ENCODE peak calls at places on chromosome 6, in seven cellular contexts. E, Y, B, N, M, Z and G are unnamed samples.

GRCh38 chr6:18122128-18123093 is at the start of gene NHLRC1:
- DNase-seq in E (peak), Y (peak), B (no peak), N (no peak), M (peak), Z (peak), G (peak)

GRCh38 chr6:119207973-119208725 is 129.7 kb upstream of the FAM184A start:
- DNase-seq in E (no peak), Y (no peak), B (no peak), N (peak), M (no peak), Z (no peak), G (no peak)

GRCh38 chr6:161273356-161273751 is 507 bp downstream of the AGPAT4 start:
- DNase-seq in E (no peak), Y (peak), B (no peak), N (peak), M (no peak), Z (no peak), G (no peak)

GRCh38 chr6:20704325-20704724 is 170.1 kb downstream of the CDKAL1 start:
- DNase-seq in E (no peak), Y (no peak), B (no peak), N (no peak), M (no peak), Z (no peak), G (no peak)

GRCh38 chr6:39124114-39124513 is 9.1 kb upstream of the SAYSD1 start:
- DNase-seq in E (no peak), Y (no peak), B (no peak), N (no peak), M (no peak), Z (no peak), G (no peak)

GRCh38 chr6:97850458-97851218 is 567.6 kb upstream of the MMS22L start:
- DNase-seq in E (no peak), Y (no peak), B (no peak), N (no peak), M (no peak), Z (no peak), G (no peak)

GRCh38 chr6:149031545-149032317 is 284.9 kb downstream of the UST start:
- DNase-seq in E (no peak), Y (peak), B (no peak), N (peak), M (no peak), Z (peak), G (peak)

GRCh38 chr6:128570439-128571063 is 50.2 kb upstream of the PTPRK start:
- DNase-seq in E (no peak), Y (no peak), B (no peak), N (no peak), M (no peak), Z (no peak), G (peak)

GRCh38 chr6:98539669-98540207 is 294.6 kb upstream of the POU3F2 start:
- DNase-seq in E (no peak), Y (no peak), B (no peak), N (no peak), M (no peak), Z (no peak), G (no peak)

GRCh38 chr6:109450801-109451200 is 4.8 kb downstream of the MICAL1 start:
- DNase-seq in E (no peak), Y (no peak), B (no peak), N (no peak), M (no peak), Z (no peak), G (no peak)

GRCh38 chr6:41315943-41316342 is 19.5 kb upstream of the NCR2 start:
- DNase-seq in E (no peak), Y (no peak), B (no peak), N (no peak), M (no peak), Z (no peak), G (no peak)

GRCh38 chr6:147053311-147053921 is 150.8 kb upstream of the STXBP5 start:
- DNase-seq in E (peak), Y (no peak), B (no peak), N (no peak), M (no peak), Z (no peak), G (no peak)

GRCh38 chr6:97885230-97885772 is 602.3 kb upstream of the MMS22L start:
- DNase-seq in E (no peak), Y (no peak), B (no peak), N (no peak), M (no peak), Z (no peak), G (no peak)

GRCh38 chr6:121216928-121217327 is 117.4 kb downstream of the TBC1D32 start:
- DNase-seq in E (no peak), Y (no peak), B (no peak), N (no peak), M (no peak), Z (no peak), G (no peak)

GRCh38 chr6:148143771-148144170 is 198.9 kb upstream of the SASH1 start:
- DNase-seq in E (no peak), Y (no peak), B (no peak), N (no peak), M (no peak), Z (no peak), G (no peak)

GRCh38 chr6:125255201-125255600 is 46.6 kb downstream of the HDDC2 start:
- DNase-seq in E (no peak), Y (no peak), B (no peak), N (no peak), M (no peak), Z (no peak), G (no peak)

GRCh38 chr6:55941713-55942112 is 66.3 kb upstream of the BMP5 start:
- DNase-seq in E (no peak), Y (no peak), B (no peak), N (no peak), M (no peak), Z (no peak), G (no peak)

GRCh38 chr6:142474446-142475289 is 172.9 kb downstream of the ADGRG6 start:
- DNase-seq in E (peak), Y (peak), B (peak), N (peak), M (no peak), Z (peak), G (peak)

GRCh38 chr6:11412011-11412424 is 125.5 kb upstream of the TMEM170B start:
- DNase-seq in E (no peak), Y (no peak), B (no peak), N (no peak), M (no peak), Z (no peak), G (no peak)

GRCh38 chr6:30490031-30490876 is 945 bp downstream of the HLA-E start:
- DNase-seq in E (no peak), Y (peak), B (peak), N (no peak), M (peak), Z (no peak), G (peak)

GRCh38 chr6:133377219-133377618 is 136.1 kb downstream of the EYA4 start:
- DNase-seq in E (no peak), Y (no peak), B (no peak), N (no peak), M (no peak), Z (no peak), G (no peak)

GRCh38 chr6:104472245-104472644 is 387.5 kb downstream of the HACE1 start:
- DNase-seq in E (no peak), Y (no peak), B (no peak), N (no peak), M (no peak), Z (no peak), G (no peak)

GRCh38 chr6:128844598-128844997 is 38.3 kb upstream of the LAMA2 start:
- DNase-seq in E (no peak), Y (no peak), B (no peak), N (no peak), M (no peak), Z (no peak), G (no peak)

GRCh38 chr6:129498950-129499870 is 210.8 kb downstream of the ARHGAP18 start:
- DNase-seq in E (no peak), Y (peak), B (peak), N (peak), M (no peak), Z (peak), G (peak)

GRCh38 chr6:139124887-139125672 is 9.8 kb upstream of the HECA start:
- DNase-seq in E (no peak), Y (peak), B (peak), N (peak), M (peak), Z (peak), G (no peak)

GRCh38 chr6:2973656-2974055 is 2.3 kb upstream of the SERPINB6 start:
- DNase-seq in E (no peak), Y (no peak), B (peak), N (no peak), M (no peak), Z (no peak), G (no peak)

GRCh38 chr6:149334201-149334600 is 16.7 kb downstream of the TAB2 start:
- DNase-seq in E (no peak), Y (no peak), B (no peak), N (no peak), M (no peak), Z (no peak), G (no peak)

GRCh38 chr6:111642463-111643158 is 36.9 kb upstream of the TRAF3IP2 start:
- DNase-seq in E (peak), Y (peak), B (no peak), N (peak), M (peak), Z (peak), G (peak)

GRCh38 chr6:166433096-166433495 is 50.4 kb upstream of the MPC1 start:
- DNase-seq in E (no peak), Y (no peak), B (no peak), N (no peak), M (no peak), Z (no peak), G (no peak)

GRCh38 chr6:156883497-156884252 is 106.5 kb downstream of the ARID1B start:
- DNase-seq in E (no peak), Y (no peak), B (no peak), N (no peak), M (no peak), Z (no peak), G (peak)

GRCh38 chr6:138289739-138290138 is 71.4 kb upstream of the PBOV1 start:
- DNase-seq in E (no peak), Y (peak), B (no peak), N (no peak), M (no peak), Z (peak), G (peak)

GRCh38 chr6:1670711-1671462 is 61.2 kb downstream of the FOXC1 start:
- DNase-seq in E (no peak), Y (no peak), B (no peak), N (no peak), M (peak), Z (no peak), G (peak)

GRCh38 chr6:116531675-116532570 is 13.6 kb downstream of the TRAPPC3L start:
- DNase-seq in E (no peak), Y (peak), B (peak), N (peak), M (no peak), Z (peak), G (peak)

GRCh38 chr6:54913211-54913610 is 66.6 kb downstream of the FAM83B start:
- DNase-seq in E (no peak), Y (no peak), B (no peak), N (no peak), M (no peak), Z (no peak), G (no peak)

GRCh38 chr6:54921891-54922290 is 75.3 kb downstream of the FAM83B start:
- DNase-seq in E (no peak), Y (no peak), B (no peak), N (no peak), M (no peak), Z (no peak), G (no peak)

GRCh38 chr6:54920628-54921027 is 74.1 kb downstream of the FAM83B start:
- DNase-seq in E (no peak), Y (no peak), B (no peak), N (no peak), M (no peak), Z (no peak), G (no peak)

DNA sequence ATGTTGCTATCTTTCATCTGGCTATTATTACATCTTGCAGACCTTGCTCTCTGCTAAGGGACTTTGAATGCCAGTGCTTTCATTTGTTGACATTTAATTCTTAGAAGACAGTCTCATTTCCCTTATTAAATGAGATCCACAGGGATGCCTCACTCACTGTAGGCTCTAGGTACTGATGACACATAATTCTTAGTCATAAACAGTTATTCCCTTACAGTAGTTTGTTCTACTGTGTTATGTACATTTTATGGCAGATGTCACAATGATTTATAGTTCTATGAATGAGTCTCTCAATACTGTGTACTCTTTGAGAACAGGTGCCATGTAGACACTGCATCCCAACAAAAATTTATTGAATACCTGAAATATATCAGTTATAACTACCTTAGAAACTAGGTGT is 70.3 kb downstream of the FAM83B start:
- DNase-seq in E (no peak), Y (no peak), B (no peak), N (peak), M (no peak), Z (no peak), G (no peak)
- TF ChIP-seq JUND in E (no peak), Y (no peak), B (no peak), N (peak), M (no peak), Z (no peak), G (no peak)

GRCh38 chr6:15874821-15875220 is 212.0 kb upstream of the DTNBP1 start:
- DNase-seq in E (no peak), Y (no peak), B (no peak), N (no peak), M (no peak), Z (no peak), G (peak)

GRCh38 chr6:15872252-15873103 is 209.7 kb upstream of the DTNBP1 start:
- DNase-seq in E (no peak), Y (no peak), B (no peak), N (no peak), M (no peak), Z (no peak), G (no peak)

GRCh38 chr6:15874351-15874750 is 211.5 kb upstream of the DTNBP1 start:
- DNase-seq in E (no peak), Y (no peak), B (no peak), N (no peak), M (no peak), Z (no peak), G (peak)

GRCh38 chr6:15871211-15871770 is 208.5 kb upstream of the DTNBP1 start:
- DNase-seq in E (no peak), Y (no peak), B (no peak), N (no peak), M (no peak), Z (no peak), G (no peak)

GRCh38 chr6:15870354-15871043 is 207.7 kb upstream of the DTNBP1 start:
- DNase-seq in E (no peak), Y (peak), B (no peak), N (no peak), M (no peak), Z (no peak), G (no peak)
- TF ChIP-seq JUND in E (no peak), Y (no peak), B (no peak), N (no peak), M (no peak), Z (no peak), G (no peak)

GRCh38 chr6:82040405-82041221 is 206.9 kb downstream of the IBTK start:
- DNase-seq in E (no peak), Y (peak), B (no peak), N (peak), M (peak), Z (peak), G (peak)
- TF ChIP-seq JUND in E (no peak), Y (no peak), B (no peak), N (no peak), M (no peak), Z (no peak), G (no peak)

GRCh38 chr6:158488065-158488464 is 71.8 kb upstream of the TMEM181 start:
- DNase-seq in E (no peak), Y (no peak), B (no peak), N (peak), M (no peak), Z (no peak), G (no peak)
- TF ChIP-seq JUND in E (no peak), Y (peak), B (no peak), N (peak), M (no peak), Z (no peak), G (no peak)

GRCh38 chr6:137148291-137149076 is 25.0 kb downstream of the IL22RA2 start:
- DNase-seq in E (no peak), Y (no peak), B (no peak), N (no peak), M (no peak), Z (peak), G (no peak)
- TF ChIP-seq JUND in E (no peak), Y (no peak), B (no peak), N (no peak), M (no peak), Z (no peak), G (no peak)

DNA sequence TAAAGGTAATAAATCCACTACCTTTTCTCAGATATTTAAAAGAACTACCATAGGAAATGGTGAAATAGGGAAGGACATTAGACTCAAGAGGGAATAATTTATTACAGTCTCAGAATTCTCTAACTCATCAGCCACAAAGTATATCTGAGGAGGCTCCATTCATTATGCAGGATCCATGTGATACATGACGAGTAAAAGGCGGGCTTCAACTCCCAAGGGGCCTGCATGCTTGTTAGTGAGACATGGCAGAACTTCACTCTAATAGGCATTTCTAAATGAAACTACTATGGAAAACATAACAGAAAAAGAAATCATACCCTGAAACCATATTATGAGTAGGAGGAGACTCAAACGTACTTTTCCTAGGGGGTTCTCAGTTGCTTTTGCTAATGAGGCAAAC is 254.8 kb upstream of the PRDM1 start:
- DNase-seq in E (no peak), Y (no peak), B (no peak), N (no peak), M (no peak), Z (no peak), G (no peak)
- TF ChIP-seq JUND in E (no peak), Y (no peak), B (no peak), N (no peak), M (no peak), Z (no peak), G (no peak)

GRCh38 chr6:52221302-52221701 is 23.0 kb downstream of the IL17F start:
- DNase-seq in E (no peak), Y (no peak), B (no peak), N (no peak), M (no peak), Z (no peak), G (no peak)
- TF ChIP-seq JUND in E (no peak), Y (no peak), B (no peak), N (no peak), M (no peak), Z (no peak), G (no peak)

GRCh38 chr6:32920610-32921188 is 20.1 kb downstream of the HLA-DMB start:
- DNase-seq in E (no peak), Y (no peak), B (no peak), N (no peak), M (no peak), Z (no peak), G (no peak)
- TF ChIP-seq JUND in E (no peak), Y (no peak), B (no peak), N (no peak), M (no peak), Z (no peak), G (no peak)